ENCODE peak calls at places on chromosomes 11 and 22, in eight cellular contexts. N is MV-4-11; J is HT1080; D is stimulated activated CD8-positive, alpha-beta memory T cell treated with anti-CD3 and anti-CD28 coated beads, Interleukin-12 subunit alpha, Interleukin-12 subunit beta, amount 100 ng/mL, for 4 hours; H is iris pigment epithelial cell; B is cardiac muscle cell; V is GM12865; F is uterus. T is an unnamed sample.

GRCh38 chr22:47282366-47282765 is 519.9 kb downstream of the TBC1D22A start:
- DNase-seq in N (no peak), J (no peak), D (no peak), H (no peak), B (no peak), V (no peak), F (no peak), T (no peak)

GRCh38 chr11:66743271-66743968 is 14.4 kb upstream of the SPTBN2 start:
- DNase-seq in N (no peak), J (no peak), D (no peak), H (no peak), B (no peak), V (no peak), F (no peak), T (no peak)

GRCh38 chr11:111623527-111624030 is 21.3 kb downstream of the SIK2 start:
- DNase-seq in N (no peak), J (no peak), D (no peak), H (no peak), B (no peak), V (peak; percentile 18), F (no peak), T (no peak)

GRCh38 chr11:46338636-46338987 is 8.7 kb upstream of the DGKZ start:
- DNase-seq in N (peak; percentile 19), J (no peak), D (no peak), H (peak; percentile 67), B (peak; percentile 47), V (no peak), F (no peak), T (no peak)

GRCh38 chr22:27637604-27638003 is 164.0 kb downstream of the MN1 start:
- DNase-seq in N (no peak), J (no peak), D (no peak), H (peak; percentile 54), B (peak; percentile 23), V (no peak), F (no peak), T (no peak)

GRCh38 chr11:1936781-1937615 is 10.1 kb upstream of the MRPL23 start:
- DNase-seq in N (no peak), J (no peak), D (no peak), H (no peak), B (no peak), V (no peak), F (peak; percentile 13), T (no peak)

GRCh38 chr11:96065379-96065778 is 141.5 kb upstream of the MTMR2 start:
- DNase-seq in N (no peak), J (no peak), D (no peak), H (no peak), B (no peak), V (no peak), F (no peak), T (no peak)

GRCh38 chr11:74011360-74012071 is 2.6 kb upstream of the UCP3 start:
- DNase-seq in N (no peak), J (no peak), D (peak; percentile 8), H (peak; percentile 73), B (peak; percentile 80), V (peak; percentile 86), F (no peak), T (peak; percentile 96)

GRCh38 chr11:27615833-27616232 is 84.4 kb downstream of the BDNF start:
- DNase-seq in N (no peak), J (no peak), D (no peak), H (no peak), B (no peak), V (no peak), F (no peak), T (no peak)